ENCODE peak calls at places on chromosomes 11 and 22, in five cellular contexts. One of them, this sample, is unnamed.
A peak's percentile ranks its signal among the peaks of the same experiment; 100 is the strongest.

GRCh38 chr11:123681007-123681406 is 26.6 kb upstream of the SCN3B start:
- DNase-seq in small intestine: no peak
- DNase-seq in IMR-90: no peak
- DNase-seq in fibroblast of mammary gland: no peak
- DNase-seq in DND-41: no peak
- DNase-seq in this sample: peak; percentile 98

GRCh38 chr11:67332081-67332691 is 21.2 kb downstream of the POLD4 start:
- DNase-seq in small intestine: no peak
- DNase-seq in IMR-90: peak; percentile 22
- DNase-seq in fibroblast of mammary gland: no peak
- DNase-seq in DND-41: no peak
- DNase-seq in this sample: no peak

GRCh38 chr11:70399681-70400112 is 1.4 kb downstream of the CTTN start:
- DNase-seq in small intestine: peak; percentile 84
- DNase-seq in IMR-90: peak; percentile 97
- DNase-seq in fibroblast of mammary gland: peak; percentile 96
- DNase-seq in DND-41: no peak
- DNase-seq in this sample: no peak

GRCh38 chr11:90845126-90845525 is 622.3 kb upstream of the CHORDC1 start:
- DNase-seq in small intestine: no peak
- DNase-seq in IMR-90: no peak
- DNase-seq in fibroblast of mammary gland: no peak
- DNase-seq in DND-41: no peak
- DNase-seq in this sample: no peak

GRCh38 chr22:33579448-33580093 is 340.7 kb downstream of the LARGE1 start:
- DNase-seq in small intestine: peak; percentile 70
- DNase-seq in IMR-90: peak; percentile 38
- DNase-seq in fibroblast of mammary gland: peak; percentile 52
- DNase-seq in DND-41: peak; percentile 47
- DNase-seq in this sample: peak; percentile 34

GRCh38 chr11:134164490-134165370 is 59.0 kb downstream of the NCAPD3 start:
- DNase-seq in small intestine: no peak
- DNase-seq in IMR-90: no peak
- DNase-seq in fibroblast of mammary gland: no peak
- DNase-seq in DND-41: no peak
- DNase-seq in this sample: no peak

GRCh38 chr11:25734592-25735211 is 597.2 kb upstream of the ANO3 start:
- DNase-seq in small intestine: no peak
- DNase-seq in IMR-90: peak; percentile 19
- DNase-seq in fibroblast of mammary gland: peak; percentile 22
- DNase-seq in DND-41: no peak
- DNase-seq in this sample: peak; percentile 0

GRCh38 chr11:26134481-26135355 is 197.2 kb upstream of the ANO3 start:
- DNase-seq in small intestine: peak; percentile 3
- DNase-seq in IMR-90: peak; percentile 38
- DNase-seq in fibroblast of mammary gland: peak; percentile 24
- DNase-seq in DND-41: no peak
- DNase-seq in this sample: no peak

GRCh38 chr11:20003357-20003756 is 156.9 kb downstream of the DBX1 start:
- DNase-seq in small intestine: peak; percentile 60
- DNase-seq in IMR-90: no peak
- DNase-seq in fibroblast of mammary gland: no peak
- DNase-seq in DND-41: no peak
- DNase-seq in this sample: no peak

GRCh38 chr22:20026204-20026908 is 5.4 kb downstream of the TANGO2 start:
- DNase-seq in small intestine: no peak
- DNase-seq in IMR-90: no peak
- DNase-seq in fibroblast of mammary gland: no peak
- DNase-seq in DND-41: no peak
- DNase-seq in this sample: no peak

DNA sequence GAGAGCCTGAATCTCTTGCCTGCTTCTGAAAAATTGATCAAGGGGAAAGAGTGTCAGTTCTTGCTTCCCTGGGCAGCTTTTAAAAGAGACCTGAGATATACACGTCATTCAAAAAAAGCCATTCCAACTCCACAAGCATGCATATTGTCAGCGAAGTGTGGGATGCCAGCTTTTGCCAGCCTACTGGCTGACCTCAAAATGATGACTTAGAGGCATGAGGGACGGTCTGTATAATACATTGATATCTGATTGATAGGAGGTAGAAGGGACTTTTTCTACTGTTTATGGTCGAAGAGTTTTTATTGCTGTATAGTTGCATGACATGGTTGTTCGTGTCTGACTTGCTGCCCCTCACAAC is 126.3 kb downstream of the MICAL2 start:
- DNase-seq in small intestine: no peak
- DNase-seq in IMR-90: no peak
- DNase-seq in fibroblast of mammary gland: no peak
- DNase-seq in DND-41: no peak
- DNase-seq in this sample: no peak
- H3K4me3 ChIP-seq in small intestine: no peak overlapping the region
- H3K4me3 ChIP-seq in IMR-90: no peak overlapping the region
- H3K4me3 ChIP-seq in fibroblast of mammary gland: no peak overlapping the region
- H3K4me3 ChIP-seq in DND-41: no peak overlapping the region
- H3K4me3 ChIP-seq in this sample: no peak overlapping the region

GRCh38 chr22:22882033-22882717 is 5.4 kb upstream of the IGLL5 start:
- DNase-seq in small intestine: peak; percentile 17
- DNase-seq in IMR-90: no peak
- DNase-seq in fibroblast of mammary gland: no peak
- DNase-seq in DND-41: peak; percentile 75
- DNase-seq in this sample: no peak
- H3K4me3 ChIP-seq in small intestine: no peak overlapping the region
- H3K4me3 ChIP-seq in IMR-90: no peak overlapping the region
- H3K4me3 ChIP-seq in fibroblast of mammary gland: no peak overlapping the region
- H3K4me3 ChIP-seq in DND-41: no peak overlapping the region
- H3K4me3 ChIP-seq in this sample: no peak overlapping the region

GRCh38 chr22:26756675-26757293 is 99.4 kb downstream of the MIAT start:
- DNase-seq in small intestine: peak; percentile 5
- DNase-seq in IMR-90: peak; percentile 36
- DNase-seq in fibroblast of mammary gland: peak; percentile 46
- DNase-seq in DND-41: no peak
- DNase-seq in this sample: no peak
- H3K4me3 ChIP-seq in small intestine: no peak overlapping the region
- H3K4me3 ChIP-seq in IMR-90: peak overlapping the region; percentile 17
- H3K4me3 ChIP-seq in fibroblast of mammary gland: peak overlapping the region; percentile 29
- H3K4me3 ChIP-seq in DND-41: no peak overlapping the region
- H3K4me3 ChIP-seq in this sample: no peak overlapping the region

GRCh38 chr11:128624269-128625170 is 37.2 kb upstream of the ETS1 start:
- DNase-seq in small intestine: peak; percentile 19
- DNase-seq in IMR-90: no peak
- DNase-seq in fibroblast of mammary gland: no peak
- DNase-seq in DND-41: peak; percentile 40
- DNase-seq in this sample: no peak
- H3K4me3 ChIP-seq in small intestine: no peak overlapping the region
- H3K4me3 ChIP-seq in IMR-90: no peak overlapping the region
- H3K4me3 ChIP-seq in fibroblast of mammary gland: no peak overlapping the region
- H3K4me3 ChIP-seq in DND-41: no peak overlapping the region
- H3K4me3 ChIP-seq in this sample: no peak overlapping the region

DNA sequence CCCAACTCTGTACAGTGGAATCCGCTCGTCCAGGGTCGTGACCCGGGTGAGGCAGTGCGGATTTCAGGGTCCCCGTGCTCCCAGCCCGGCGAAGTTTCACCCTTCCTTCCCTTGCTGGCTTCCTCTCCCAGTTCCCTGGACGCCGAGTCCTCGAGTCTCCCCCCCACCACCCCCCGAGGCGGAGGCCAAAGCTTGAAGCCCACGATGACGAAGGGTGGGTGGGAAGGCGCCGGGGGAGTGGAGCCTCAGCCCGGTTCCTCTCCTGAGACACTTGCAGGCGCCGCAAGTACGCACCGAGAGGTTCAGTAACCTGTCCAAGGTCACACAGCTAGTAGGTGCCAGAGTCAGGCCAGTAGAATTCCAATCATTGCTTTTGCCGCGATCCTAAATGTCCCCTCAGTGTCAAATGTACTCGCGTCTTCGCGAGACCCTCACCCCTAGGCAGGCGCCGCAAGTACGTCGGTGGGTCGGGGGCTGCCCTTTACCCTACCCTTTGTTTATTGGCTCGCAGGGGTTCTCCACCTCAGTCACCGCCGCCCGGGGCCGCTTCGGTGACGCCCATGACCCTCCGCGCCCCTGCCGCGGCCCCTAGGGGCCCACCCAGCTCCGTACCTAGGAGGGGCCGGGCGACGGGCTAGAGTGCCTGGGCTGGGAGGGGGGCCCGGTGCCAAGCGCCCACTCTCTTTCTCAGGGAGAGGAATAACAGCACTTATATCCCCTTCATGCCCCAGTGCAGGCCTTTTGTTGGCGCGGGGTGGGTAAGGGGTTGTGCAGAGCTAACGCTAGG is 5.7 kb upstream of the CHRM1 start:
- DNase-seq in small intestine: no peak
- DNase-seq in IMR-90: no peak
- DNase-seq in fibroblast of mammary gland: no peak
- DNase-seq in DND-41: no peak
- DNase-seq in this sample: no peak
- H3K4me3 ChIP-seq in small intestine: no peak overlapping the region
- H3K4me3 ChIP-seq in IMR-90: no peak overlapping the region
- H3K4me3 ChIP-seq in fibroblast of mammary gland: no peak overlapping the region
- H3K4me3 ChIP-seq in DND-41: no peak overlapping the region
- H3K4me3 ChIP-seq in this sample: no peak overlapping the region

DNA sequence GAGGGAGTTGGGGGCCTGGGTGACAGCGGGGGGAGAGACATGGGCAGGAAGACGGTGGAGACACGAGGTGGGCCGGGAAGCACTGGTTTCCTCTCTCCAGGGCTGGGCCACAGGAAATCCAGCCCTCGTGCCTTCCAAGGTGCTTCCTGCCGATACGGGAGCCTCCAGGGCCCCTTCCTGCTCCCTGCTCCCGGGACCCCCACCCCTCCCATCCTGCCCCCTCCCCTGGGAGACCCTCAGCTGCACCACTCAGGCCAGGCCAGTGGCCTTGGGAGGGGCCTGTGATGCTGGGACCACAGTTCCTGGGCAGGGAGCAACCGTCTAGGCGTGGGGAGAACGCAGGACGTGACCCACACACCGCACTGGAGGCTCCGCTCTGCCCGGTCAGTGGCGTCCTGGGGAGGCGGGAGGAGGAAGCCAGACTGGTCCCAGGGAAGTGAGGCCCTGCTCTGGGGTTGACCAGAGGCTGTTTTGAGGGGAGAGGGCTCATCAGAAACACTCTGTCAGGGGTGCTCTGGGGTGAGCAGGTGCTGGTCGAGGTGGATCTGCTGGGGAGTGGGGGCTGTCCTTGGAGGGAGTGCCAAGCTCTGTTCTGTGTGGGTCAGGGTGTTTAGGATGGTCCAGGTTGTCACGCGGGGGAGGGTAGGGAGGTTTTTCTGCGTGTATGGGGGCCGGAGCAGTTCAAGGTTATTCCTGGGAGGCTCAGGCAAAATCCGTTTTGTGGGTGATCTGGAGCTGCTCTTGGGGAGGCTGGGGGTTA is at the start of gene SHANK3:
- DNase-seq in small intestine: no peak
- DNase-seq in IMR-90: no peak
- DNase-seq in fibroblast of mammary gland: no peak
- DNase-seq in DND-41: no peak
- DNase-seq in this sample: peak; percentile 35
- H3K4me3 ChIP-seq in small intestine: peak within 1 kb of the TSS; percentile 51
- H3K4me3 ChIP-seq in IMR-90: peak within 1 kb of the TSS; percentile 2
- H3K4me3 ChIP-seq in fibroblast of mammary gland: no peak within 1 kb of the TSS
- H3K4me3 ChIP-seq in DND-41: no peak within 1 kb of the TSS
- H3K4me3 ChIP-seq in this sample: no peak within 1 kb of the TSS

DNA sequence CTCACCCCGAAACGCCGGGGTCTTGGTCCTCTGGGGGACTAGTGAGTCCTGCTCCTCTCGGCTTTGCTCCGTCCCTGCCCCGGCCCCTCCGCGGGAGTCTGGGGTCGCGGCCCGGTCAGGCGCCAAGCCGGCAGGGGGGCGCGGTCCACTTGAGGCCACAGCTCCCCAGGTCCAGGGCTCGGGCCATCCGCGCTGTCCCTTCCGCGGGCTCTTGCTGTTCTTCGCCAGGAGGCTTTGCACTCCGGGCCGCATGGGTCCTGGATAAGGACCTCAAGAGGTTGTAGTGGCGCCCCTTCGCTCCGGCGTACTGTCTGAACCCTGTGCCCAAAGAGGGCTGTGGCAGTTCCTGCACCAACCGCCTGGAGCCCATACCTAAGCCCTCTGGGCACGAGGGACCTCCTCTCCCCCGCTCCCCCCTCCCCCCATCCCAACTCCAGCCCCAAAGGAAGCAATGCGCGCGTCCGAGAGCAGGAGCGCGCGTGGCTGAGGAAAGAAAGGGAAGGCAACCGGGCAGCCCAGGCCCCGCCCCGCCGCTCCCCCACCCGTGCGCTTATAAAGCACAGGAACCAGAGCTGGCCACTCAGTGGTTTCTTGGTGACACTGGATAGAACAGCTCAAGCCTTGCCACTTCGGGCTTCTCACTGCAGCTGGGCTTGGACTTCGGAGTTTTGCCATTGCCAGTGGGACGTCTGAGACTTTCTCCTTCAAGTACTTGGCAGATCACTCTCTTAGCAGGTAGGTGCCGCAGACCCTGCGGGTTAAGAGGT is at the start of gene ADM:
- DNase-seq in small intestine: peak; percentile 86
- DNase-seq in IMR-90: peak; percentile 93
- DNase-seq in fibroblast of mammary gland: peak; percentile 89
- DNase-seq in DND-41: peak; percentile 44
- DNase-seq in this sample: no peak
- H3K4me3 ChIP-seq in small intestine: peak within 1 kb of the TSS; percentile 56
- H3K4me3 ChIP-seq in IMR-90: peak within 1 kb of the TSS; percentile 65
- H3K4me3 ChIP-seq in fibroblast of mammary gland: peak within 1 kb of the TSS; percentile 98
- H3K4me3 ChIP-seq in DND-41: peak within 1 kb of the TSS; percentile 68
- H3K4me3 ChIP-seq in this sample: peak within 1 kb of the TSS; percentile 68

GRCh38 chr22:46135611-46136538 is 14.5 kb upstream of the PPARA start:
- DNase-seq in small intestine: no peak
- DNase-seq in IMR-90: no peak
- DNase-seq in fibroblast of mammary gland: no peak
- DNase-seq in DND-41: no peak
- DNase-seq in this sample: no peak

GRCh38 chr22:46138058-46138797 is 12.1 kb upstream of the PPARA start:
- DNase-seq in small intestine: no peak
- DNase-seq in IMR-90: no peak
- DNase-seq in fibroblast of mammary gland: no peak
- DNase-seq in DND-41: no peak
- DNase-seq in this sample: no peak

GRCh38 chr22:46134111-46134705 is 16.1 kb upstream of the PPARA start:
- DNase-seq in small intestine: no peak
- DNase-seq in IMR-90: no peak
- DNase-seq in fibroblast of mammary gland: no peak
- DNase-seq in DND-41: no peak
- DNase-seq in this sample: no peak

GRCh38 chr22:46137218-46137766 is 13.0 kb upstream of the PPARA start:
- DNase-seq in small intestine: no peak
- DNase-seq in IMR-90: no peak
- DNase-seq in fibroblast of mammary gland: no peak
- DNase-seq in DND-41: no peak
- DNase-seq in this sample: no peak

DNA sequence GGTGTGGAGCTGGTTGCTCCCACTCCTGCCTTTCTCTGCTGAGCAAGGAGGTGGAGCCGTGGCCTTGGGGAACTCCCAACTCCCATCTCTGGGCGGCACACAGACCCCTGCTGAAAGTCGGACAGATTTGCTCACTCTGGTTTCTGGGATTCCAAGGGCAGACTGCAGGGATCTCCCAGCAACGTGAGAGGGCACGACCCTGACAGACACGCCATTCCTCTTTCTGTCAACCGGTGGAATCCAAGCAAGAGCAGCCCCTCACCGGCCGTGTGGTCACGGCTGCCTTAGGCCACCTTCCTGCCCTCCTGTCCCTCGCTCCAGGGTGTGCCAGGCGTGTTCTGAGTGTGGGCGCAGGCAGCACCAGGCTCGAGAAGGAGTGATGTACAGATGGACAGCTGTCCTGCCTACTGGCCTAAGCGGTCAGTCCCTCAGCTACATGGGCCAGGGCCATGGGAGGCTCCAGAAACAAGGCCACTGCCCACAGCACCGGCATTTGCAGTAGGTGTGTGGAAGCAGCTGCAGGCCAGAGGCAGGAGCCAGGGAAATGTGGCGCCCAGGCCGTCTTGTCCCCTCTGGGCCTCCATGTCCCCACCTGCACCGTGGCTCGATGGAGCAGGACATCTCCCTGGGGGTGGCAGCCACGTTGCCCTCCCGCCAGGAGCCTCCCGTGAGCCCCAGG is 13.6 kb upstream of the PPARA start:
- DNase-seq in small intestine: no peak
- DNase-seq in IMR-90: no peak
- DNase-seq in fibroblast of mammary gland: no peak
- DNase-seq in DND-41: no peak
- DNase-seq in this sample: no peak
- H3K4me3 ChIP-seq in small intestine: no peak overlapping the region
- H3K4me3 ChIP-seq in IMR-90: no peak overlapping the region
- H3K4me3 ChIP-seq in fibroblast of mammary gland: no peak overlapping the region
- H3K4me3 ChIP-seq in DND-41: no peak overlapping the region
- H3K4me3 ChIP-seq in this sample: no peak overlapping the region